ENCODE peak calls at places on chromosomes 13 and 19, in five cellular contexts. S is IMR-90, F is mesendoderm, C is H9, U is H1. A is an unnamed sample.

GRCh38 chr13:107585466-107585865 is 629.9 kb downstream of the LIG4 start:
- DNase-seq in S (peak; percentile 46), F (no peak), C (no peak), U (no peak), A (no peak)

GRCh38 chr13:51804295-51805172 is 571 bp upstream of the DHRS12 start:
- DNase-seq in S (no peak), F (no peak), C (no peak), U (no peak), A (no peak)

GRCh38 chr19:18985257-18985656 is 44.2 kb upstream of the HOMER3 start:
- DNase-seq in S (no peak), F (no peak), C (no peak), U (no peak), A (no peak)

GRCh38 chr13:44903596-44903995 is 85.7 kb downstream of the NUFIP1 start:
- DNase-seq in S (peak; percentile 84), F (peak; percentile 54), C (no peak), U (no peak), A (no peak)

GRCh38 chr13:75217949-75218348 is 264.0 kb downstream of the TBC1D4 start:
- DNase-seq in S (peak; percentile 4), F (no peak), C (no peak), U (no peak), A (peak; percentile 26)

GRCh38 chr19:5950744-5951143 is 27.2 kb downstream of the RANBP3 start:
- DNase-seq in S (no peak), F (no peak), C (no peak), U (no peak), A (no peak)

GRCh38 chr13:75896271-75896670 is 260.1 kb downstream of the LMO7 start:
- DNase-seq in S (peak; percentile 3), F (no peak), C (no peak), U (no peak), A (no peak)

GRCh38 chr13:35720690-35721554 is 244.4 kb upstream of the MAB21L1 start:
- DNase-seq in S (peak; percentile 46), F (peak; percentile 84), C (peak; percentile 80), U (peak; percentile 60), A (peak; percentile 74)

GRCh38 chr13:37209621-37210020 is 104.2 kb upstream of the CSNK1A1L start:
- DNase-seq in S (peak; percentile 13), F (peak; percentile 59), C (no peak), U (no peak), A (no peak)

GRCh38 chr19:40597329-40597838 is 3.8 kb upstream of the LTBP4 start:
- DNase-seq in S (no peak), F (no peak), C (no peak), U (no peak), A (no peak)

GRCh38 chr13:93309886-93310520 is 83.4 kb downstream of the GPC6 start:
- DNase-seq in S (peak; percentile 51), F (peak; percentile 85), C (no peak), U (no peak), A (peak; percentile 45)

GRCh38 chr19:42606660-42607351 is 12.1 kb upstream of the CEACAM8 start:
- DNase-seq in S (peak; percentile 27), F (peak; percentile 46), C (peak; percentile 76), U (peak; percentile 44), A (peak; percentile 9)

GRCh38 chr19:3578390-3578789 is 5.6 kb downstream of the HMG20B start:
- DNase-seq in S (no peak), F (no peak), C (no peak), U (no peak), A (no peak)

GRCh38 chr19:28037186-28037585 is 1175.8 kb downstream of the UQCRFS1 start:
- DNase-seq in S (no peak), F (no peak), C (no peak), U (no peak), A (no peak)

GRCh38 chr13:71290963-71291937 is 575.8 kb downstream of the DACH1 start:
- DNase-seq in S (peak; percentile 1), F (no peak), C (no peak), U (no peak), A (no peak)

GRCh38 chr13:45799451-45799850 is 52.1 kb downstream of the SIAH3 start:
- DNase-seq in S (no peak), F (no peak), C (no peak), U (no peak), A (no peak)

GRCh38 chr19:33796164-33797100 is at the start of gene KCTD15:
- DNase-seq in S (peak; percentile 31), F (peak; percentile 84), C (peak; percentile 47), U (no peak), A (peak; percentile 61)

GRCh38 chr13:114115796-114116195 is 16.6 kb downstream of the RASA3 start:
- DNase-seq in S (no peak), F (no peak), C (no peak), U (no peak), A (no peak)

GRCh38 chr13:80305737-80306136 is 35.2 kb downstream of the SPRY2 start:
- DNase-seq in S (no peak), F (no peak), C (no peak), U (no peak), A (no peak)

GRCh38 chr19:2097330-2098327 is 914 bp downstream of the IZUMO4 start:
- DNase-seq in S (no peak), F (no peak), C (no peak), U (no peak), A (no peak)

GRCh38 chr13:21181671-21182070 is 5.2 kb downstream of the MRPL57 start:
- DNase-seq in S (no peak), F (no peak), C (no peak), U (no peak), A (no peak)

GRCh38 chr13:21176195-21176981 is at the start of the genes MRPL57 and SKA3:
- DNase-seq in S (peak; percentile 91), F (peak; percentile 98), C (peak; percentile 97), U (peak; percentile 95), A (peak; percentile 95)

GRCh38 chr13:21175656-21176194 is 627 bp downstream of the SKA3 start:
- DNase-seq in S (peak; percentile 28), F (peak; percentile 16), C (no peak), U (no peak), A (no peak)

GRCh38 chr13:21171420-21171819 is 4.9 kb downstream of the SKA3 start:
- DNase-seq in S (no peak), F (no peak), C (no peak), U (no peak), A (no peak)

GRCh38 chr13:21176982-21177284 is 475 bp downstream of the MRPL57 start:
- DNase-seq in S (no peak), F (no peak), C (no peak), U (no peak), A (no peak)
- H2BK15ac ChIP-seq in S (no peak overlapping the region), F (no peak overlapping the region), C (no peak overlapping the region), U (no peak overlapping the region), A (peak overlapping the region; percentile 65)

DNA sequence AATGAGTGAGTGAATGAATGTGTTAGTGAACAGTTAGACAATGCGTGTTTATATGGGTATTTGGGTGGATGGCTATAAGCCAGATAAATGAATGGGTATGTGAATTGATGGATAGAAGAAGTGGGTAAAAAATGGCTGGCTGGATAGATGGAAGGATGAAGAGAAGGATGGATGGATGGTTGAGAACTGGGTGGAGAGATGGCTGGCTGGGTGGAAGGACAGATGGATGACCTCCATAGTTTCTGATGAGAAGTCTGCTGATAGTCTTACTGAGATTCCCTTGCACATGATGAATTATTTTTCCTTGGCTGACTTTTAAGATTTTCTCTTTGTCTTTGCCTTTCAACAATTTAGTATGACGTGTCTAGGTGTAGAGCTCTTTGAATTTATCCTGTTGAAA is 57.4 kb downstream of the RYR1 start:
- DNase-seq in S (no peak), F (no peak), C (no peak), U (no peak), A (no peak)
- H3K4me2 ChIP-seq in S (no peak overlapping the region), F (no peak overlapping the region), C (no peak overlapping the region), U (no peak overlapping the region), A (no peak overlapping the region)

GRCh38 chr13:99996177-99996705 is 14.7 kb downstream of the ZIC2 start:
- DNase-seq in S (no peak), F (no peak), C (no peak), U (no peak), A (peak; percentile 45)
- H3K18ac ChIP-seq in S (no peak overlapping the region), F (no peak overlapping the region), C (no peak overlapping the region), U (no peak overlapping the region), A (no peak overlapping the region)

GRCh38 chr19:57803594-57804325 is 11.0 kb downstream of the ZNF552 start:
- DNase-seq in S (peak; percentile 79), F (peak; percentile 96), C (peak; percentile 77), U (no peak), A (peak; percentile 91)
- H2BK15ac ChIP-seq in S (peak overlapping the region; percentile 54), F (no peak overlapping the region), C (no peak overlapping the region), U (no peak overlapping the region), A (no peak overlapping the region)

GRCh38 chr19:12374026-12374425 is 8.5 kb upstream of the ZNF442 start:
- DNase-seq in S (no peak), F (no peak), C (no peak), U (no peak), A (no peak)

GRCh38 chr19:12380444-12380737 is 14.9 kb upstream of the ZNF442 start:
- DNase-seq in S (no peak), F (no peak), C (no peak), U (no peak), A (no peak)

GRCh38 chr19:12379732-12380443 is 14.4 kb upstream of the ZNF442 start:
- DNase-seq in S (no peak), F (peak; percentile 18), C (no peak), U (no peak), A (no peak)
- H3K4me2 ChIP-seq in S (no peak overlapping the region), F (no peak overlapping the region), C (no peak overlapping the region), U (no peak overlapping the region), A (no peak overlapping the region)